ENCODE peak calls at places on chromosome 10, in six cellular contexts. Z is heart left ventricle, D is sigmoid colon, W is epithelial cell of esophagus, V is PC-9, C is bronchial epithelial cell. N is an unnamed sample.

GRCh38 chr10:107727762-107728317 is 563.3 kb upstream of the SORCS1 start:
- DNase-seq in Z (no peak), D (no peak), W (peak), V (no peak), C (peak), N (no peak)

GRCh38 chr10:11605807-11606408 is 5.5 kb downstream of the USP6NL start:
- DNase-seq in Z (no peak), D (no peak), W (no peak), V (no peak), C (no peak), N (no peak)

GRCh38 chr10:1615186-1615954 is 122.0 kb downstream of the ADARB2 start:
- DNase-seq in Z (no peak), D (peak), W (no peak), V (no peak), C (no peak), N (no peak)

GRCh38 chr10:131830446-131831130 is 70.2 kb upstream of the PPP2R2D start:
- DNase-seq in Z (peak), D (peak), W (no peak), V (no peak), C (no peak), N (no peak)

GRCh38 chr10:122875843-122876492 is 3.4 kb downstream of the FAM24B start:
- DNase-seq in Z (no peak), D (no peak), W (peak), V (no peak), C (no peak), N (no peak)

GRCh38 chr10:4283841-4284610 is 499.0 kb upstream of the KLF6 start:
- DNase-seq in Z (peak), D (peak), W (no peak), V (no peak), C (no peak), N (no peak)

GRCh38 chr10:132113766-132114365 is 48.1 kb downstream of the JAKMIP3 start:
- DNase-seq in Z (peak), D (peak), W (no peak), V (no peak), C (no peak), N (no peak)

GRCh38 chr10:25508112-25508815 is 333.5 kb downstream of the GPR158 start:
- DNase-seq in Z (no peak), D (no peak), W (no peak), V (no peak), C (no peak), N (no peak)

GRCh38 chr10:95097805-95098204 is 28.5 kb upstream of the CYP2C8 start:
- DNase-seq in Z (no peak), D (no peak), W (no peak), V (no peak), C (peak), N (no peak)

GRCh38 chr10:131439705-131440104 is 128.2 kb upstream of the TCERG1L start:
- DNase-seq in Z (no peak), D (no peak), W (no peak), V (no peak), C (no peak), N (no peak)

GRCh38 chr10:28418069-28418468 is 114.8 kb upstream of the WAC start:
- DNase-seq in Z (no peak), D (no peak), W (no peak), V (no peak), C (no peak), N (no peak)

GRCh38 chr10:53222806-53223205 is 450.2 kb upstream of the MBL2 start:
- DNase-seq in Z (no peak), D (no peak), W (no peak), V (no peak), C (no peak), N (no peak)

GRCh38 chr10:43233601-43234430 is 33.0 kb downstream of the RASGEF1A start:
- DNase-seq in Z (peak), D (peak), W (no peak), V (no peak), C (no peak), N (no peak)

GRCh38 chr10:132335189-132336063 is 3.4 kb downstream of the LRRC27 start:
- DNase-seq in Z (no peak), D (peak), W (no peak), V (no peak), C (no peak), N (no peak)

GRCh38 chr10:16440396-16441105 is 3.7 kb downstream of the PTER start:
- DNase-seq in Z (no peak), D (no peak), W (peak), V (peak), C (peak), N (no peak)

GRCh38 chr10:14648042-14648765 is 126.5 kb downstream of the FAM107B start:
- DNase-seq in Z (peak), D (peak), W (no peak), V (no peak), C (peak), N (no peak)

GRCh38 chr10:92290837-92291609 is at the start of the genes CPEB3 and MARCHF5:
- DNase-seq in Z (peak), D (peak), W (peak), V (peak), C (peak), N (peak)

GRCh38 chr10:59375990-59376389 is 13.6 kb upstream of the FAM13C start:
- DNase-seq in Z (no peak), D (no peak), W (no peak), V (no peak), C (no peak), N (no peak)

GRCh38 chr10:12844796-12845524 is 156.6 kb downstream of the CCDC3 start:
- DNase-seq in Z (no peak), D (peak), W (peak), V (peak), C (peak), N (peak)

GRCh38 chr10:133388265-133388972 is 5.5 kb upstream of the MTG1 start:
- DNase-seq in Z (no peak), D (peak), W (no peak), V (no peak), C (no peak), N (no peak)

GRCh38 chr10:43899224-43899959 is 250.7 kb upstream of the ZNF32 start:
- DNase-seq in Z (no peak), D (no peak), W (no peak), V (no peak), C (no peak), N (peak)

GRCh38 chr10:17290226-17290625 is 62.2 kb downstream of the VIM start:
- DNase-seq in Z (no peak), D (no peak), W (peak), V (peak), C (peak), N (peak)

GRCh38 chr10:126212653-126213052 is 175.6 kb downstream of the ADAM12 start:
- DNase-seq in Z (no peak), D (no peak), W (no peak), V (no peak), C (peak), N (no peak)

GRCh38 chr10:118543714-118544400 is 51.6 kb downstream of the PRLHR start:
- DNase-seq in Z (no peak), D (no peak), W (peak), V (peak), C (peak), N (no peak)

GRCh38 chr10:24622781-24623301 is 100.8 kb downstream of the ARHGAP21 start:
- DNase-seq in Z (no peak), D (no peak), W (no peak), V (no peak), C (no peak), N (no peak)

GRCh38 chr10:79628988-79629954 is 18.5 kb downstream of the SFTPA1 start:
- DNase-seq in Z (no peak), D (no peak), W (no peak), V (no peak), C (no peak), N (no peak)

GRCh38 chr10:64733980-64734379 is 1212.8 kb downstream of the REEP3 start:
- DNase-seq in Z (no peak), D (no peak), W (peak), V (no peak), C (peak), N (peak)
- TF ChIP-seq CTCF in Z (no peak), D (no peak), W (peak), V (peak), C (peak), N (peak)

GRCh38 chr10:29658984-29659769 is 24.4 kb upstream of the SVIL start:
- DNase-seq in Z (no peak), D (peak), W (peak), V (peak), C (peak), N (no peak)
- H3K4me3 ChIP-seq in Z (no peak), D (no peak), W (no peak), V (no peak), C (no peak), N (no peak)

GRCh38 chr10:66748217-66748616 is 177.6 kb upstream of the LRRTM3 start:
- DNase-seq in Z (no peak), D (no peak), W (no peak), V (no peak), C (no peak), N (no peak)
- TF ChIP-seq CTCF in Z (no peak), D (no peak), W (no peak), V (no peak), C (no peak), N (peak)

GRCh38 chr10:102408728-102409603 is 9.6 kb downstream of the PSD start:
- DNase-seq in Z (no peak), D (peak), W (no peak), V (no peak), C (no peak), N (no peak)

GRCh38 chr10:102409604-102410426 is 8.8 kb downstream of the PSD start:
- DNase-seq in Z (no peak), D (no peak), W (no peak), V (no peak), C (no peak), N (no peak)

GRCh38 chr10:102412293-102412692 is 6.3 kb downstream of the PSD start:
- DNase-seq in Z (no peak), D (no peak), W (no peak), V (no peak), C (no peak), N (no peak)

GRCh38 chr10:102411341-102412255 is 7.0 kb downstream of the PSD start:
- DNase-seq in Z (no peak), D (no peak), W (no peak), V (no peak), C (no peak), N (no peak)

DNA sequence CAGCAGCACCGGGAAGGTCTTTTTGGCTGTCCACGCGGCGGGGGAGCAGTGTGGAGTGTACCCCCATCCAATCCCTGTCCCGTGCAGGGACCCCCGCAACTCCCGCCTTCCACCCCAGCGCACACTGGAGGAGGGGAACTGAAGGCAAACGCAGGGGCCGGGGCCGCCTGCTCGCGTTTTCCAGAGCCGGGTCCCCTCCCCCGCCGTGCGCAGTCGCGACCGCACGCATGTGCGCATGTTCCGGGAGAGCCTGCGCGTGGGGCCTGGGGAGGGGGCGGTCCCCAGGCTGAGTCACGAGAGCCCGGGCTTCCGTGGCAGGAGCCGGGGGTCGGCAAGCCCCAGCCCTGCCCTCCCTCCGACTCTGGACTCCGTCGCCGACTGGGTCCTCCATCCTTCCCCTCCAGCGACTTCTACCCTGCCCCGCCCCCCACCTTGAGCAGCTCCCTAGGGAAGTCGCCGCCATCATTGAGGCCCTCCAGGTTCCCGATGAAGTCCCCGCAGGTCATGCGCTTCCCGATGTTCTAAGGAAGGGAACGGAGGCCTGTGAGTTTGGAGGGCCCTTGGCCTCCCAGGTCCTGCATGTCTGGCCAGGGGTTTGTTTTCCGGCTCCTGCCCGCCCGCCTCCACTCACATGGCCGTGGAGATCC is 8.0 kb downstream of the PSD start:
- DNase-seq in Z (no peak), D (peak), W (no peak), V (no peak), C (no peak), N (no peak)
- H3K4me3 ChIP-seq in Z (peak), D (peak), W (peak), V (no peak), C (peak), N (peak)

GRCh38 chr10:119651514-119652327 is 541 bp downstream of the BAG3 start:
- DNase-seq in Z (peak), D (peak), W (no peak), V (no peak), C (no peak), N (no peak)

GRCh38 chr10:119654540-119654939 is 3.4 kb downstream of the BAG3 start:
- DNase-seq in Z (no peak), D (peak), W (peak), V (peak), C (peak), N (peak)

GRCh38 chr10:119653209-119653608 is 2.0 kb downstream of the BAG3 start:
- DNase-seq in Z (no peak), D (no peak), W (no peak), V (no peak), C (no peak), N (peak)

GRCh38 chr10:119650692-119651513 is at the start of gene BAG3:
- DNase-seq in Z (peak), D (peak), W (peak), V (peak), C (peak), N (peak)

GRCh38 chr10:119652361-119652760 is 1.2 kb downstream of the BAG3 start:
- DNase-seq in Z (no peak), D (no peak), W (peak), V (no peak), C (peak), N (no peak)
- TF ChIP-seq CTCF in Z (no peak), D (no peak), W (peak), V (no peak), C (no peak), N (peak)

GRCh38 chr10:47040041-47040491 is 128.8 kb downstream of the PTPN20 start:
- DNase-seq in Z (no peak), D (peak), W (no peak), V (no peak), C (no peak), N (no peak)
- H3K4me3 ChIP-seq in Z (no peak), D (no peak), W (no peak), V (no peak), C (no peak), N (no peak)

GRCh38 chr10:10256860-10257259 is 760.8 kb upstream of the CELF2 start:
- DNase-seq in Z (no peak), D (no peak), W (no peak), V (no peak), C (no peak), N (no peak)

GRCh38 chr10:10259013-10259412 is 758.7 kb upstream of the CELF2 start:
- DNase-seq in Z (no peak), D (no peak), W (no peak), V (no peak), C (no peak), N (no peak)
- TF ChIP-seq CTCF in Z (no peak), D (no peak), W (no peak), V (no peak), C (no peak), N (no peak)

GRCh38 chr10:72319416-72320254 is 35.1 kb downstream of the DNAJB12 start:
- DNase-seq in Z (peak), D (peak), W (peak), V (peak), C (peak), N (no peak)

GRCh38 chr10:72316386-72316700 is 38.4 kb downstream of the DNAJB12 start:
- DNase-seq in Z (peak), D (no peak), W (no peak), V (no peak), C (no peak), N (no peak)

GRCh38 chr10:72320676-72321247 is 34.0 kb downstream of the DNAJB12 start:
- DNase-seq in Z (peak), D (peak), W (peak), V (peak), C (peak), N (no peak)

GRCh38 chr10:72316748-72317435 is 37.8 kb downstream of the DNAJB12 start:
- DNase-seq in Z (peak), D (peak), W (no peak), V (no peak), C (no peak), N (no peak)

GRCh38 chr10:72318383-72319262 is 36.1 kb downstream of the DNAJB12 start:
- DNase-seq in Z (no peak), D (no peak), W (no peak), V (peak), C (no peak), N (no peak)
- H3K4me3 ChIP-seq in Z (peak), D (no peak), W (no peak), V (peak), C (no peak), N (no peak)

GRCh38 chr10:85235258-85235657 is 906.9 kb downstream of the CCSER2 start:
- DNase-seq in Z (no peak), D (no peak), W (no peak), V (no peak), C (no peak), N (no peak)

GRCh38 chr10:85238676-85239075 is 910.3 kb downstream of the CCSER2 start:
- DNase-seq in Z (no peak), D (no peak), W (no peak), V (no peak), C (no peak), N (no peak)
- TF ChIP-seq CTCF in Z (no peak), D (no peak), W (no peak), V (no peak), C (no peak), N (no peak)

DNA sequence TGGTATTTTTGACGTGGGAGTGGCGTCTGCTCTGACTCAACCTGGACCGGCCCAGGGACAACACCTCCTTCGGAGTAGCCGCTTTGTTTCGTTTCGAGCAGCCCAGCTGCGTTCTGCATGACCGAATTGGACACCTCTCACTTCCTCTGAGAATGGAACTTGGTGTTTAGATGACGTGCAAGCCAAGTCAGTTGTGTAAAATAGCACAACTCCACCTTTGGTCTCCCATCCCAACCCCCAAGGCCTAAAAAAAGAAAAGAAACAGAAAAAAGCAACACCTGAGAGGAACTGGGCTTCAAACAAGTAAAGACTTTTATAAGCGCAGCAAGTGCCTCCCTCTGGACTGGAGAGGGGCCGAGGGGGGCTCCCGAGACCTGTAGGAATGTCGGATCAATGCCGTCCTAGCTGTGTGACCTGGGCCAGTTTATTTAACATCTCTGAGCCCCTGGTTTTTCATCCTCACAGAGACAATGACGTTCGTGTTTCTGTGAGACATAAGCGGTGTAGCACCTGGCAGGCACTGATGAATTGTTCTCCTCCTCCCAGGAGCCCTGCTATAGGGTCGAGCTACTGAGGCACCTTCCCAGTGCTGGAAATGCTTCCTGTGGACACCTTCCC is 52.0 kb upstream of the SMNDC1 start:
- DNase-seq in Z (no peak), D (no peak), W (peak), V (peak), C (peak), N (no peak)
- H3K4me3 ChIP-seq in Z (peak), D (no peak), W (no peak), V (no peak), C (no peak), N (no peak)